ENCODE peak calls at places on chromosomes 3 and 15, in eight cellular contexts. L, U, M, A, I, K, X and Y are unnamed samples.

GRCh38 chr15:84911879-84912660 is 27.6 kb downstream of the SLC28A1 start:
- DNase-seq in L (peak), U (no peak), M (no peak), A (peak), I (no peak), K (peak), X (no peak), Y (no peak)

GRCh38 chr3:161405836-161406235 is 34.5 kb upstream of the SPTSSB start:
- DNase-seq in L (no peak), U (no peak), M (no peak), A (no peak), I (no peak), K (no peak), X (no peak), Y (no peak)

GRCh38 chr15:69074011-69074842 is 59.7 kb downstream of the NOX5 start:
- DNase-seq in L (peak), U (no peak), M (no peak), A (peak), I (no peak), K (peak), X (peak), Y (no peak)

GRCh38 chr3:191329654-191330308 is 545 bp downstream of the UTS2B start:
- DNase-seq in L (peak), U (peak), M (no peak), A (peak), I (no peak), K (peak), X (peak), Y (peak)

GRCh38 chr3:32432711-32433530 is 41.3 kb downstream of the CMTM7 start:
- DNase-seq in L (no peak), U (no peak), M (peak), A (no peak), I (no peak), K (peak), X (no peak), Y (no peak)

GRCh38 chr15:57353317-57353804 is 22.9 kb upstream of the CGNL1 start:
- DNase-seq in L (no peak), U (no peak), M (no peak), A (no peak), I (no peak), K (peak), X (no peak), Y (no peak)

GRCh38 chr3:8869613-8870012 is 93.7 kb downstream of the RAD18 start:
- DNase-seq in L (no peak), U (no peak), M (no peak), A (no peak), I (no peak), K (peak), X (no peak), Y (no peak)

GRCh38 chr3:15081960-15082664 is 16.8 kb downstream of the RBSN start:
- DNase-seq in L (no peak), U (no peak), M (no peak), A (no peak), I (no peak), K (peak), X (no peak), Y (no peak)

GRCh38 chr3:85304360-85304964 is 345.7 kb downstream of the CADM2 start:
- DNase-seq in L (no peak), U (no peak), M (no peak), A (no peak), I (no peak), K (peak), X (no peak), Y (no peak)

GRCh38 chr3:62843508-62843907 is 31.7 kb downstream of the CADPS start:
- DNase-seq in L (no peak), U (no peak), M (no peak), A (no peak), I (no peak), K (no peak), X (no peak), Y (no peak)

GRCh38 chr3:22632566-22632965 is 570.6 kb upstream of the UBE2E2 start:
- DNase-seq in L (no peak), U (no peak), M (no peak), A (no peak), I (no peak), K (no peak), X (no peak), Y (no peak)

GRCh38 chr15:29690765-29691475 is 131.3 kb downstream of the TJP1 start:
- DNase-seq in L (no peak), U (no peak), M (no peak), A (no peak), I (no peak), K (peak), X (no peak), Y (no peak)

GRCh38 chr15:66488525-66488924 is 9.0 kb downstream of the SNAPC5 start:
- DNase-seq in L (no peak), U (no peak), M (no peak), A (no peak), I (no peak), K (no peak), X (no peak), Y (no peak)

GRCh38 chr3:65126527-65127440 is 439.0 kb upstream of the ADAMTS9 start:
- DNase-seq in L (no peak), U (no peak), M (no peak), A (no peak), I (no peak), K (peak), X (no peak), Y (no peak)

GRCh38 chr15:52529289-52529929 is 729 bp upstream of the MYO5A start:
- DNase-seq in L (no peak), U (peak), M (no peak), A (peak), I (no peak), K (no peak), X (peak), Y (no peak)

GRCh38 chr15:35560895-35561294 is 14.9 kb upstream of the DPH6 start:
- DNase-seq in L (no peak), U (no peak), M (no peak), A (no peak), I (no peak), K (peak), X (no peak), Y (no peak)

GRCh38 chr3:17078885-17079465 is 194.2 kb downstream of the PLCL2 start:
- DNase-seq in L (no peak), U (no peak), M (no peak), A (no peak), I (no peak), K (no peak), X (peak), Y (no peak)

GRCh38 chr3:143627336-143627735 is 220.9 kb downstream of the SLC9A9 start:
- DNase-seq in L (no peak), U (no peak), M (no peak), A (no peak), I (no peak), K (peak), X (no peak), Y (no peak)

GRCh38 chr3:159273608-159274007 is 471.8 kb downstream of the MFSD1 start:
- DNase-seq in L (no peak), U (no peak), M (no peak), A (no peak), I (peak), K (peak), X (no peak), Y (no peak)

GRCh38 chr15:36632196-36632595 is 52.8 kb downstream of the CDIN1 start:
- DNase-seq in L (no peak), U (no peak), M (no peak), A (no peak), I (no peak), K (peak), X (no peak), Y (no peak)

GRCh38 chr15:71146597-71146996 is 31.3 kb downstream of the THSD4 start:
- DNase-seq in L (no peak), U (no peak), M (no peak), A (no peak), I (no peak), K (no peak), X (no peak), Y (no peak)

GRCh38 chr3:64539451-64540196 is 148.2 kb downstream of the ADAMTS9 start:
- DNase-seq in L (no peak), U (no peak), M (no peak), A (no peak), I (no peak), K (peak), X (no peak), Y (no peak)

GRCh38 chr15:25764980-25765735 is 98.0 kb downstream of the ATP10A start:
- DNase-seq in L (no peak), U (no peak), M (no peak), A (no peak), I (no peak), K (no peak), X (no peak), Y (no peak)

GRCh38 chr3:130779486-130779885 is 32.9 kb upstream of the PIK3R4 start:
- DNase-seq in L (no peak), U (no peak), M (no peak), A (no peak), I (no peak), K (no peak), X (no peak), Y (no peak)

GRCh38 chr3:124246949-124247348 is 255.0 kb upstream of the ROPN1 start:
- DNase-seq in L (no peak), U (no peak), M (no peak), A (peak), I (peak), K (peak), X (peak), Y (no peak)